ENCODE peak calls at places on chromosomes 2 and 18, in ten cellular contexts. Y is SK-N-SH, E is BE2C, D is neural progenitor cell, X is sigmoid colon, W is HFF-Myc, S is SJSA1, T is AG04450, G is epithelial cell of esophagus, U is choroid plexus epithelial cell. C is an unnamed sample.

GRCh38 chr18:54786211-54786610 is 42.1 kb upstream of the RAB27B start:
- DNase-seq in Y (no peak), E (no peak), D (no peak), X (no peak), W (no peak), S (no peak), T (no peak), G (no peak), U (no peak), C (no peak)

GRCh38 chr2:189466656-189467055 is 25.4 kb downstream of the WDR75 start:
- DNase-seq in Y (peak), E (peak), D (peak), X (no peak), W (no peak), S (no peak), T (peak), G (peak), U (peak), C (no peak)

GRCh38 chr2:99653433-99653832 is 163.6 kb upstream of the REV1 start:
- DNase-seq in Y (no peak), E (no peak), D (no peak), X (no peak), W (no peak), S (no peak), T (no peak), G (no peak), U (no peak), C (no peak)

GRCh38 chr2:51996569-51996917 is 964.6 kb upstream of the NRXN1 start:
- DNase-seq in Y (no peak), E (no peak), D (no peak), X (no peak), W (no peak), S (no peak), T (no peak), G (no peak), U (no peak), C (no peak)

GRCh38 chr2:109256921-109257320 is 127.9 kb downstream of the SH3RF3 start:
- DNase-seq in Y (no peak), E (no peak), D (no peak), X (peak), W (no peak), S (no peak), T (no peak), G (no peak), U (peak), C (no peak)

GRCh38 chr2:43018179-43019024 is 208.0 kb downstream of the ZFP36L2 start:
- DNase-seq in Y (no peak), E (no peak), D (no peak), X (peak), W (no peak), S (no peak), T (peak), G (peak), U (peak), C (peak)

GRCh38 chr2:23563151-23563550 is 178.2 kb downstream of the KLHL29 start:
- DNase-seq in Y (no peak), E (no peak), D (no peak), X (no peak), W (no peak), S (no peak), T (no peak), G (no peak), U (no peak), C (no peak)

GRCh38 chr18:78304199-78304826 is 675.3 kb upstream of the SALL3 start:
- DNase-seq in Y (peak), E (no peak), D (no peak), X (no peak), W (no peak), S (no peak), T (no peak), G (no peak), U (no peak), C (no peak)

GRCh38 chr2:46847726-46848421 is 67.7 kb downstream of the MCFD2 start:
- DNase-seq in Y (no peak), E (peak), D (no peak), X (peak), W (no peak), S (no peak), T (no peak), G (peak), U (peak), C (no peak)

GRCh38 chr18:26549486-26550435 is 1.4 kb upstream of the KCTD1 start:
- DNase-seq in Y (peak), E (peak), D (peak), X (peak), W (peak), S (peak), T (no peak), G (peak), U (peak), C (peak)

GRCh38 chr2:183164111-183165015 is 40.1 kb downstream of the NUP35 start:
- DNase-seq in Y (no peak), E (no peak), D (no peak), X (no peak), W (peak), S (peak), T (no peak), G (no peak), U (peak), C (no peak)

GRCh38 chr2:207502199-207502598 is 27.6 kb upstream of the CREB1 start:
- DNase-seq in Y (no peak), E (no peak), D (no peak), X (no peak), W (no peak), S (no peak), T (no peak), G (no peak), U (no peak), C (no peak)

GRCh38 chr18:3713166-3713565 is 263.2 kb downstream of the TGIF1 start:
- DNase-seq in Y (no peak), E (no peak), D (no peak), X (no peak), W (no peak), S (no peak), T (no peak), G (no peak), U (no peak), C (no peak)

GRCh38 chr18:59005266-59005665 is 134.4 kb upstream of the SEC11C start:
- DNase-seq in Y (no peak), E (no peak), D (no peak), X (no peak), W (no peak), S (peak), T (no peak), G (peak), U (peak), C (no peak)

GRCh38 chr2:226185613-226186211 is 613.9 kb downstream of the IRS1 start:
- DNase-seq in Y (no peak), E (no peak), D (peak), X (no peak), W (peak), S (peak), T (peak), G (peak), U (peak), C (no peak)
- H3K4me3 ChIP-seq in Y (peak), E (no peak), D (no peak), X (no peak), W (peak), S (peak), T (no peak), G (no peak), U (no peak), C (no peak)

GRCh38 chr2:58970365-58970764 is 729.2 kb upstream of the FANCL start:
- DNase-seq in Y (no peak), E (no peak), D (no peak), X (no peak), W (no peak), S (no peak), T (no peak), G (no peak), U (no peak), C (no peak)

GRCh38 chr2:58968885-58969284 is 727.8 kb upstream of the FANCL start:
- DNase-seq in Y (no peak), E (no peak), D (no peak), X (no peak), W (no peak), S (no peak), T (no peak), G (no peak), U (no peak), C (no peak)

GRCh38 chr2:58973831-58974281 is 732.7 kb upstream of the FANCL start:
- DNase-seq in Y (peak), E (peak), D (peak), X (no peak), W (no peak), S (no peak), T (no peak), G (peak), U (peak), C (no peak)

GRCh38 chr2:58972737-58973136 is 731.6 kb upstream of the FANCL start:
- DNase-seq in Y (peak), E (no peak), D (no peak), X (no peak), W (no peak), S (no peak), T (no peak), G (no peak), U (no peak), C (no peak)

GRCh38 chr2:58971511-58971910 is 730.4 kb upstream of the FANCL start:
- DNase-seq in Y (no peak), E (no peak), D (no peak), X (no peak), W (no peak), S (no peak), T (no peak), G (no peak), U (no peak), C (no peak)
- H3K4me3 ChIP-seq in Y (no peak), E (no peak), D (no peak), X (no peak), W (no peak), S (no peak), T (no peak), G (no peak), U (no peak), C (no peak)

DNA sequence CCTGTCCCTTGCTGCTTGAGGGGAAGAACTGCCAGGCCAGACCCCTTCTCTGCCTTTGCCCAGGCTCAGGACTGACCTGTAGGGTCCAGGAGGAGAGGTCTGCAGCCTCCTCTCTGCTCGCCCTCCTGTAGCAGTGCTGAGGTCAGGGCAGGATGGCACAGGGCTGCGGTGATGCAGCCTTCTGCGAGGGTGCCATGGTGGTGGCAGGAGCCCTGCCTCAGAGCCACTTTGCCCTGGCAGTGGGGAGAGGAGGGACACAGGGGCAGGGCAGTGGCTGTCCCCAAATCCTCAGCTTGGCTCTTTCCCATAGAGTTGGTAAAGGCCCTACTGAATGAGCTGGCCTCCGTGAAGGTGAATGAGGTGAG is 884 bp downstream of the PROM2 start:
- DNase-seq in Y (no peak), E (no peak), D (no peak), X (peak), W (no peak), S (no peak), T (no peak), G (no peak), U (no peak), C (no peak)
- H3K4me3 ChIP-seq in Y (no peak), E (no peak), D (no peak), X (no peak), W (no peak), S (no peak), T (no peak), G (peak), U (no peak), C (no peak)

DNA sequence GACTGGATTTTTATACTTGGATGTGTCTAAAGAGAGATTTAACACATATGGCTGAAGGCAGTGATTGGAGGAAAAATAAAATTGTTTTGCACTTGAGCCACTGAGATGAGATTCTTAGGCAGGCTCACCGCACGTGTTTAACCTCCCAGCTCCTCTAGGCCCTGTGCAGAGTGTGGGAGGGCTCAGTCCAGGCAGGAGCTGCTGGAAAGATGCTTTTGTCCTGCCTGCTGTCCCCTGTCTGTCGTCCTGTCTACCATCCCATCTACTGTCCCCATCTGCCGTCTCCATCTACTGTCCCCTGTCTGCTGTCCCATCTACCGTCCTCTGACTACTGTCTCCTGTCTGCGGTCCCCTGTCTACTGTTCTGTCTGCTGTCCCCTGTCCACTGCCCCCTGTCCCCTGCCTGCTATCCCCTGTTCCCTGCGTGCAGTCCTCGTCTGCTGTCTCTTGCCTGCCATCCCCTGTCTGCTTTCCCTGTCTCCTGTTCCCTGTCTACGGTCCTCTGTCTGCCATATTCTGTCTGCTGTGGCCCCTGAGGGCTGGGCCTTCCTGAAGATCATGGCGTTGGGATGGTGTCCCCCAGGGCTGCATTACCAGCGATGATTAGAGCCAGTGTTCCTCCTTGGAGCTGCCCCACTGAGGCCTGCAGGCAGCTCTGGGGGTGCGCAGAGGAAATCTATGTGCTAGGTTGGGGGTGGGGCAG is 43.7 kb upstream of the HS6ST1 start:
- DNase-seq in Y (no peak), E (no peak), D (peak), X (no peak), W (no peak), S (no peak), T (no peak), G (no peak), U (peak), C (no peak)
- H3K4me3 ChIP-seq in Y (no peak), E (no peak), D (no peak), X (no peak), W (no peak), S (no peak), T (no peak), G (no peak), U (no peak), C (no peak)

GRCh38 chr2:187377335-187377734 is 70.7 kb downstream of the CALCRL start:
- DNase-seq in Y (no peak), E (no peak), D (no peak), X (no peak), W (no peak), S (no peak), T (no peak), G (no peak), U (peak), C (no peak)
- H3K4me3 ChIP-seq in Y (no peak), E (no peak), D (no peak), X (no peak), W (no peak), S (no peak), T (no peak), G (no peak), U (no peak), C (no peak)

GRCh38 chr2:162244559-162245031 is 1.4 kb upstream of the FAP start:
- DNase-seq in Y (no peak), E (no peak), D (no peak), X (peak), W (peak), S (peak), T (no peak), G (peak), U (peak), C (peak)
- H3K4me3 ChIP-seq in Y (no peak), E (no peak), D (no peak), X (no peak), W (no peak), S (no peak), T (no peak), G (no peak), U (no peak), C (no peak)